ENCODE peak calls at places on chromosome 17, in ten cellular contexts. G, Y, U, H, B, K, J, N, D and O are unnamed samples. For H3K36me3, the result is how much of the 10 kb centered on the place peaks cover.

GRCh38 chr17:70905796-70906195 is 736.5 kb downstream of the KCNJ2 start:
- DNase-seq in U (no peak), Y (peak), H (no peak), G (no peak), J (no peak), D (peak), N (peak), B (peak), K (no peak), O (no peak)

GRCh38 chr17:27560668-27561067 is 70.3 kb upstream of the LGALS9 start:
- DNase-seq in N (peak), K (no peak), G (no peak), Y (no peak), D (no peak), B (no peak), U (no peak), J (no peak), H (no peak), O (no peak)

GRCh38 chr17:77371117-77371887 is 230.5 kb downstream of the SEC14L1 start:
- DNase-seq in G (no peak), B (no peak), U (no peak), K (no peak), J (peak), N (no peak), D (no peak), H (no peak), Y (peak), O (no peak)

GRCh38 chr17:3557768-3558583 is at the start of gene TRPV3:
- DNase-seq in B (no peak), N (peak), H (peak), K (no peak), U (peak), D (peak), J (no peak), Y (peak), G (no peak), O (no peak)

GRCh38 chr17:66633322-66633965 is 201.5 kb upstream of the CACNG5 start:
- DNase-seq in D (no peak), J (no peak), Y (peak), U (no peak), N (no peak), B (no peak), K (no peak), G (no peak), H (peak), O (no peak)

GRCh38 chr17:77645441-77646430 is 312.8 kb upstream of the TNRC6C start:
- DNase-seq in U (no peak), J (no peak), G (no peak), Y (no peak), D (no peak), H (peak), N (no peak), K (peak), B (no peak), O (no peak)

GRCh38 chr17:69801368-69801767 is 273.7 kb upstream of the KCNJ16 start:
- DNase-seq in N (no peak), J (no peak), B (no peak), D (no peak), Y (no peak), U (no peak), H (no peak), K (no peak), G (no peak), O (no peak)

GRCh38 chr17:19410875-19411291 is at the start of gene RNF112:
- DNase-seq in N (no peak), J (no peak), B (no peak), Y (peak), U (no peak), K (peak), D (no peak), H (no peak), G (no peak), O (peak)

GRCh38 chr17:82943751-82944150 is 103.9 kb upstream of the ZNF750 start:
- DNase-seq in N (no peak), U (no peak), D (no peak), Y (no peak), B (no peak), G (no peak), J (no peak), K (no peak), H (no peak), O (no peak)
- H3K36me3 ChIP-seq in N (under half), U (under half), D (under half), Y (under half), B (half or more), G (under half), J (half or more), K (under half), H (under half), O (under half)

DNA sequence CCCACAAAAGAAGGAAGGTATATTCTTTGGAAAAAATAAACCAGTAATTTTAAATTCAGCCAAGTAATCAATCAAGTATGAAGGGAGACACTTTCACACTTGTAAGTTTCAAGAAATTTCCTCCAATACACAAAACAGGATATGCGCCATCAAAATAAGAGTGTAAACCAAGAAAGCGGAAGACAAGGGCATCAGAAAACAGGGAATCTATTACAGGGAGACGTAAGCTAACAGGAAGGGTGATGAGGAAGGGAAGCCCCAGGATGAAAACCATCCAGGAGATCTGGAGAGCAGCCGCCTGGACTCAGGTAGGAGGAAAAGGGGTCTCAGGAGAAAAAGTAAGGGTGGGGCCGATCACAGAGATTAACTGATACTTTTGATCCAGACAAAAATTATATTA is 31.8 kb upstream of the PITPNM3 start:
- DNase-seq in G (no peak), Y (no peak), U (no peak), B (no peak), N (no peak), H (no peak), J (no peak), K (no peak), D (no peak), O (no peak)
- H3K36me3 ChIP-seq in G (under half), Y (under half), U (half or more), B (half or more), N (under half), H (under half), J (half or more), K (under half), D (under half), O (under half)

GRCh38 chr17:59683283-59683682 is 23.9 kb downstream of the PTRH2 start:
- DNase-seq in J (no peak), K (no peak), G (no peak), U (no peak), H (no peak), N (no peak), Y (no peak), B (no peak), D (no peak), O (no peak)

GRCh38 chr17:59684967-59685366 is 22.3 kb downstream of the PTRH2 start:
- DNase-seq in K (no peak), D (no peak), G (no peak), U (no peak), N (no peak), H (no peak), J (no peak), Y (no peak), B (no peak), O (no peak)

GRCh38 chr17:59693582-59693981 is 13.6 kb downstream of the PTRH2 start:
- DNase-seq in J (no peak), K (no peak), N (no peak), D (no peak), Y (no peak), B (no peak), G (no peak), H (no peak), U (no peak), O (no peak)

DNA sequence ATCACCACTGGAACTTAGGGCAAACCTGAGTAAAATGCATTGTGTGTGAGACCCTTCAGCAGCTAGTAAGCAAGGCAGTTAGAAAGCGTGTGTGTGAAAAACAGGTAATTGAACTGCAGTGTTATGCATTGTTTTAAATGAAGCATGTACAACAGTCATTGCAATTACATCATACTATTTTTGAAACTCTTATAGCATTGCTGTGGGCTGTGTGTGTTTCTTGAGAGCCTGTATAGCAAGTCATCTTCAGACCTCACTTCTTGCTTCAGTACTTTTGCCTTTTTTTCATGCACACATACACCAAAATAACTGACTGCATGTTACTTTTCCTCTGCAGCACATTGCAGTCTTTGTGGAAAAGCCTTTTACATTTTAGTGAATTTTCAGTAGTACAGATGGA is 19.2 kb downstream of the PTRH2 start:
- DNase-seq in J (no peak), U (no peak), D (no peak), K (no peak), B (no peak), Y (peak), N (no peak), G (no peak), H (no peak), O (no peak)
- H3K36me3 ChIP-seq in J (half or more), U (half or more), D (half or more), K (under half), B (half or more), Y (half or more), N (under half), G (under half), H (under half), O (under half)

DNA sequence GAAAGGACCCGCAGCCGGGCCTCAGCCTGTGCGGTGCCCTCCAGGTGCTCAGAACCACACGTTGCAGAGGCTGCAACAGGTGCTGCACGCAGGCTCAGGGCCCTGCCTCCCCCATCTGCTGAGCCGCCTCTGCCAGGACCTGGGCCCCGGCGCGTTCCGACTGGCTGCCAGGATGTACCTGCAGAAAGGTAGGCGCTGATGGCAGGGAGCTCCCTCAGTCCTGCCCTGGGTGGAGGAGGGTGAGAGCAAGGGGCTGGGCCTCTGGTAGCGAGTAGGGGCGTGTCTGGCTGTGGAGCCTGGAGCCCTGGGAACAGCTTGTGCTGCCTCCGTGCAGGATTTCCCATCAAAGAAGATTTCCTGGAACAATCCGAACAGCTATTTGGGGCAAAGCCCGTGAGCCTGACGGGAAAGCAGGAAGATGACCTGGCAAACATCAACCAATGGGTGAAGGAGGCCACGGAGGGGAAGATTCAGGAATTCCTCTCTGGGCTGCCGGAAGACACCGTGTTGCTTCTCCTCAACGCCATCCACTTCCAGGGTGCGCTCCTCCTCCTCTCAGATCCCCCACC is 4.4 kb downstream of the SERPINF2 start:
- DNase-seq in D (no peak), N (peak), J (no peak), K (no peak), H (no peak), B (no peak), U (no peak), G (peak), Y (no peak), O (no peak)
- H3K36me3 ChIP-seq in D (under half), N (under half), J (under half), K (under half), H (under half), B (under half), U (under half), G (under half), Y (under half), O (under half)

GRCh38 chr17:16121915-16122314 is 93.4 kb downstream of the NCOR1 start:
- DNase-seq in H (no peak), B (no peak), Y (no peak), K (no peak), J (no peak), U (no peak), D (no peak), N (no peak), G (no peak), O (no peak)

GRCh38 chr17:16120937-16121336 is 94.4 kb downstream of the NCOR1 start:
- DNase-seq in G (no peak), Y (no peak), N (no peak), D (no peak), K (no peak), H (no peak), B (no peak), U (no peak), J (no peak), O (no peak)

GRCh38 chr17:16117149-16117548 is 98.2 kb downstream of the NCOR1 start:
- DNase-seq in B (no peak), H (no peak), K (no peak), D (no peak), U (no peak), G (no peak), Y (no peak), J (no peak), N (no peak), O (no peak)

GRCh38 chr17:16123531-16123930 is 91.8 kb downstream of the NCOR1 start:
- DNase-seq in Y (no peak), B (no peak), H (no peak), K (no peak), G (no peak), N (no peak), J (no peak), U (no peak), D (no peak), O (no peak)

DNA sequence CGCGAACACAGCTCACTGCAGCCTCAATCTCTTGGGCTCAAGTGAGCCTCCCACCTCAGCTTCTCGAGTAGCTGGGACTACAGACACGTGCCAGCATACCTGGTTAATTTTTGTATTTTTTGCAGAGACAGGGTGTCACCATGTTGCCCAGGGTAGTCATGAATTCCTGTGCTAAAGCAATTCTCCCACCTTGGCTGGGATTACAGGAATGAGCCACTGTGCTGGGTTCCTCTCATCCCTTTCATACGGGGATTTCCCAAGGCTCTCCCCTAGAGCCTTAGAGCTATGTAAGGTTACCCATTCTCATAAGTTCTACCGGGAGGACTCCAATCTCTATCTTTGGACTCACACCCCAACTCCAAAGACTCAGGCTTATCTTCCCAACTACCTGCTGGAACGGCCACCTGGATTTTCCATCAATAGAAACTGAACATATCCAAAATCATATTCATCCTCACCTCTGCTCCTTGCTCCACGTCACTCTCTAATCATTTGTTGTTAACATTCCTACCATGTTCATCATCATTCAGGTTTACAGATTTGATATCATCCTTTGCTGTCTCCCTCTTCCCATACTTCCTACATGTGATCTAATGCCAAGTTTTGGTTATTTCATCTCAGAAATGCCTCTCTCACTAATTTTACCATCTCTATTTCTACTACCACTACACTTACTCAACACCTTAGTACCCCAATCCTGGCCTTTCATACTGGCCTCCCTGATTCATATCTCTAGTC is 92.5 kb downstream of the NCOR1 start:
- DNase-seq in U (no peak), Y (no peak), B (no peak), H (no peak), J (no peak), G (no peak), N (no peak), D (no peak), K (no peak), O (no peak)
- H3K36me3 ChIP-seq in U (under half), Y (under half), B (under half), H (under half), J (half or more), G (under half), N (under half), D (under half), K (under half), O (under half)